ENCODE peak calls at places on chromosomes 6 and 20, in six cellular contexts. M is heart left ventricle, B is progenitor cell of endocrine pancreas, D is NCI-H2081, O is endodermal cell, Q is COR-L47. L is an unnamed sample.

GRCh38 chr20:674936-675452 is 608 bp downstream of the SCRT2 start:
- DNase-seq in D (no peak), M (no peak), O (no peak), Q (no peak), B (no peak), L (peak; percentile 24)

GRCh38 chr6:144675231-144675861 is 390.2 kb downstream of the UTRN start:
- DNase-seq in D (peak; percentile 28), Q (no peak), O (no peak), M (no peak), B (no peak), L (no peak)

GRCh38 chr6:89794324-89794723 is 25.3 kb downstream of the MDN1 start:
- DNase-seq in O (no peak), B (no peak), D (no peak), Q (no peak), M (no peak), L (no peak)

GRCh38 chr6:136657629-136658028 is 107.4 kb upstream of the MAP7 start:
- DNase-seq in M (no peak), D (no peak), B (no peak), Q (no peak), O (no peak), L (no peak)

GRCh38 chr6:159819932-159820640 is 20.0 kb downstream of the PNLDC1 start:
- DNase-seq in B (no peak), O (peak; percentile 69), Q (no peak), M (no peak), D (no peak), L (peak; percentile 4)

GRCh38 chr6:165605901-165606739 is 56.9 kb downstream of the PDE10A start:
- DNase-seq in B (no peak), M (no peak), O (peak; percentile 59), Q (no peak), D (no peak), L (no peak)

GRCh38 chr6:159311618-159312017 is 142.4 kb downstream of the FNDC1 start:
- DNase-seq in D (no peak), M (no peak), B (no peak), Q (no peak), O (no peak), L (no peak)

GRCh38 chr6:42498473-42499128 is 46.9 kb upstream of the TRERF1 start:
- DNase-seq in Q (no peak), M (no peak), O (peak; percentile 73), D (no peak), B (no peak), L (no peak)

GRCh38 chr6:100001915-100002388 is 7.9 kb upstream of the MCHR2 start:
- DNase-seq in D (peak; percentile 13), M (peak; percentile 18), B (peak; percentile 33), O (peak; percentile 61), Q (peak; percentile 47), L (peak; percentile 84)

GRCh38 chr6:154164397-154164796 is 125.4 kb downstream of the OPRM1 start:
- DNase-seq in D (no peak), M (peak; percentile 15), Q (no peak), B (no peak), O (no peak), L (no peak)

GRCh38 chr6:2038096-2038495 is 207.3 kb downstream of the GMDS start:
- DNase-seq in M (no peak), Q (no peak), D (no peak), B (no peak), O (no peak), L (peak; percentile 23)

GRCh38 chr20:16317445-16318362 is 255.5 kb downstream of the KIF16B start:
- DNase-seq in D (no peak), B (no peak), Q (no peak), O (no peak), M (no peak), L (no peak)

GRCh38 chr20:62177307-62177706 is 5.5 kb upstream of the MTG2 start:
- DNase-seq in B (no peak), M (no peak), D (no peak), O (no peak), Q (no peak), L (no peak)

GRCh38 chr6:3852391-3852790 is 3.2 kb downstream of the FAM50B start:
- DNase-seq in D (no peak), O (no peak), M (no peak), B (no peak), Q (no peak), L (no peak)

GRCh38 chr6:116840091-116840490 is 11.2 kb upstream of the GPRC6A start:
- DNase-seq in M (no peak), Q (no peak), O (no peak), B (no peak), D (no peak), L (no peak)